ENCODE peak calls at places on chromosomes 7 and 10, in six cellular contexts. D is HepG2, Q is K562, V is HCT116, A is H1, E is GM12878. S is an unnamed sample.

GRCh38 chr10:49023752-49024151 is 84.1 kb upstream of the LRRC18 start:
- DNase-seq in D (no peak), Q (no peak), V (no peak), A (no peak), E (no peak), S (no peak)

GRCh38 chr10:62082729-62083412 is 181.4 kb downstream of the ARID5B start:
- DNase-seq in D (peak; percentile 56), Q (no peak), V (no peak), A (no peak), E (peak; percentile 51), S (no peak)

GRCh38 chr7:90749262-90749661 is 153.1 kb downstream of the CDK14 start:
- DNase-seq in D (no peak), Q (no peak), V (no peak), A (no peak), E (no peak), S (no peak)

GRCh38 chr10:59808896-59809643 is 55.8 kb upstream of the MRLN start:
- DNase-seq in D (peak; percentile 64), Q (peak; percentile 72), V (peak; percentile 42), A (peak; percentile 43), E (peak; percentile 28), S (peak; percentile 23)

GRCh38 chr10:14491814-14492213 is 161.1 kb upstream of the FRMD4A start:
- DNase-seq in D (no peak), Q (no peak), V (no peak), A (no peak), E (no peak), S (no peak)

GRCh38 chr7:135929692-135930091 is 47.5 kb downstream of the MTPN start:
- DNase-seq in D (peak; percentile 8), Q (peak; percentile 67), V (no peak), A (no peak), E (no peak), S (no peak)

GRCh38 chr10:78831001-78831400 is 237.8 kb upstream of the ZMIZ1 start:
- DNase-seq in D (no peak), Q (no peak), V (no peak), A (no peak), E (no peak), S (no peak)

GRCh38 chr10:26211781-26212444 is 4.7 kb upstream of the GAD2 start:
- DNase-seq in D (no peak), Q (no peak), V (no peak), A (no peak), E (no peak), S (no peak)

GRCh38 chr7:7212612-7213011 is 30.3 kb downstream of the C1GALT1 start:
- DNase-seq in D (peak; percentile 80), Q (no peak), V (no peak), A (no peak), E (no peak), S (peak; percentile 55)

GRCh38 chr7:13489386-13489785 is 500.1 kb downstream of the ETV1 start:
- DNase-seq in D (no peak), Q (no peak), V (no peak), A (no peak), E (no peak), S (no peak)

GRCh38 chr7:108016841-108017775 is 14.1 kb upstream of the LAMB1 start:
- DNase-seq in D (peak; percentile 55), Q (peak; percentile 45), V (peak; percentile 28), A (no peak), E (no peak), S (no peak)

GRCh38 chr7:108525327-108525984 is 479 bp downstream of the PNPLA8 start:
- DNase-seq in D (peak; percentile 44), Q (peak; percentile 82), V (peak; percentile 77), A (peak; percentile 69), E (no peak), S (peak; percentile 70)

GRCh38 chr10:33680036-33680435 is 345.6 kb upstream of the NRP1 start:
- DNase-seq in D (no peak), Q (no peak), V (no peak), A (no peak), E (no peak), S (no peak)

GRCh38 chr7:89377219-89377618 is 581.7 kb upstream of the TEX47 start:
- DNase-seq in D (no peak), Q (no peak), V (no peak), A (no peak), E (no peak), S (no peak)

GRCh38 chr7:42238709-42239395 is 1.8 kb upstream of the GLI3 start:
- DNase-seq in D (no peak), Q (no peak), V (no peak), A (no peak), E (no peak), S (no peak)

GRCh38 chr7:128215281-128215680 is 25.8 kb upstream of the LEP start:
- DNase-seq in D (no peak), Q (no peak), V (no peak), A (no peak), E (no peak), S (no peak)

GRCh38 chr7:778968-779451 is 51.9 kb upstream of the PRKAR1B start:
- DNase-seq in D (no peak), Q (no peak), V (no peak), A (no peak), E (no peak), S (no peak)

GRCh38 chr7:142436601-142437000 is 178.7 kb upstream of the PRSS58 start:
- DNase-seq in D (no peak), Q (no peak), V (no peak), A (no peak), E (no peak), S (no peak)

GRCh38 chr7:65798111-65799075 is 74.5 kb upstream of the VKORC1L1 start:
- DNase-seq in D (no peak), Q (no peak), V (no peak), A (no peak), E (peak; percentile 67), S (no peak)

GRCh38 chr10:53894145-53894544 is 906.9 kb downstream of the PCDH15 start:
- DNase-seq in D (peak; percentile 30), Q (no peak), V (no peak), A (no peak), E (no peak), S (no peak)

GRCh38 chr7:94393251-94393758 is 1.4 kb upstream of the COL1A2 start:
- DNase-seq in D (no peak), Q (no peak), V (no peak), A (no peak), E (no peak), S (no peak)

GRCh38 chr7:151940048-151940845 is 16.0 kb upstream of the GALNTL5 start:
- DNase-seq in D (no peak), Q (no peak), V (no peak), A (no peak), E (no peak), S (no peak)

GRCh38 chr10:29102233-29102632 is 186.6 kb upstream of the LYZL1 start:
- DNase-seq in D (no peak), Q (no peak), V (no peak), A (no peak), E (no peak), S (no peak)

DNA sequence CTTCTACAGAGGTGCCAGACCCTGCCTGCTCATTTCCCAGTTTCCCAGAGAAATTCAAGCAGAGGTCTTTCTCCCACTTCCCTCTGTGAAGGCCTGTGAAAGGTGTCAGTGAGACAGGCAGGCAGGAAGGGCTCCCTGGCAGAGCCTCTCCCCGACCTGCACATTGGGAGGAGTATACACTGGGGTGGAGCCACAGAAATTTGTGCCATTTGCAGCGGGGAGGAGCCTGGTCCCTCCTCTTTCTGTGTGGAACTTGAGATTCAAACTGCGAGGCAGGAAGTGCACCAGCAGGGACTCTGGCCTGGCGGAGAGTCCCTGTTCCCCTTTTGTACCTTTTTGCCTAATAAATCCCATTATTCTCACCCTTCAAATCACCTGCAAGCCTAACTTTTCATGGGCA is 54.6 kb upstream of the OPN4 start:
- DNase-seq in D (no peak), Q (no peak), V (no peak), A (no peak), E (peak; percentile 47), S (no peak)
- TF ChIP-seq ZNF274 in D (no peak), Q (no peak), V (no peak), A (no peak), E (no peak), S (no peak)

GRCh38 chr7:93147358-93147757 is 827 bp downstream of the SAMD9L start:
- DNase-seq in D (no peak), Q (no peak), V (no peak), A (no peak), E (peak; percentile 51), S (no peak)

GRCh38 chr7:93146465-93147127 is 1.6 kb downstream of the SAMD9L start:
- DNase-seq in D (no peak), Q (no peak), V (no peak), A (no peak), E (no peak), S (no peak)

GRCh38 chr7:93145324-93145723 is 2.9 kb downstream of the SAMD9L start:
- DNase-seq in D (no peak), Q (no peak), V (no peak), A (no peak), E (no peak), S (no peak)

GRCh38 chr7:93148135-93148534 is at the start of gene SAMD9L:
- DNase-seq in D (no peak), Q (no peak), V (no peak), A (no peak), E (no peak), S (no peak)

DNA sequence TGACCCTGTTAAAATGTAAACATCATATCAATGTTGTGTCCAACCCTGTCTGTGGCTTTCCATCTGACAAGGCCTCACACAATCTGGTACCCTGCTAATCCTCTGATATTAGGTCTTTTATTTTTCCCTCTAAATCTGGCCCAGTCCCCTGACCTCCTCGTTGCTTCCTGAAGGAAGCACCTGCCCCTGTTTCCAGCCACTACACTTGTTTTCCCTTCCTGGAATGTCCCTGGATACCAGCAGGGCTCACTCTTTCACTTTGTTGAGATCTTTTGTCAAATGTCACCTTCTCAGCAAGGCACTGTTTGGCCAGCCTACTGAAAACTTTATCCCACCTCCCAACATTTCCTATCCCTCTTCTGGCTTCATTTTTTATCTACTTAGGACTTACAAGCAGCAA is 2.1 kb downstream of the SAMD9L start:
- DNase-seq in D (no peak), Q (no peak), V (no peak), A (no peak), E (no peak), S (no peak)
- H3K4me3 ChIP-seq in D (no peak overlapping the region), Q (no peak overlapping the region), V (no peak overlapping the region), A (no peak overlapping the region), E (peak overlapping the region; percentile 91), S (no peak overlapping the region)

GRCh38 chr7:25805027-25805687 is 346.8 kb upstream of the NFE2L3 start:
- DNase-seq in D (no peak), Q (no peak), V (no peak), A (no peak), E (no peak), S (no peak)
- H3K27me3 ChIP-seq in D (no peaks in the 10 kb centered on the region), Q (peaks cover 13% of the 10 kb centered on the region), V (peaks cover 83% of the 10 kb centered on the region), A (no peaks in the 10 kb centered on the region), E (no peaks in the 10 kb centered on the region), S (no peaks in the 10 kb centered on the region)

DNA sequence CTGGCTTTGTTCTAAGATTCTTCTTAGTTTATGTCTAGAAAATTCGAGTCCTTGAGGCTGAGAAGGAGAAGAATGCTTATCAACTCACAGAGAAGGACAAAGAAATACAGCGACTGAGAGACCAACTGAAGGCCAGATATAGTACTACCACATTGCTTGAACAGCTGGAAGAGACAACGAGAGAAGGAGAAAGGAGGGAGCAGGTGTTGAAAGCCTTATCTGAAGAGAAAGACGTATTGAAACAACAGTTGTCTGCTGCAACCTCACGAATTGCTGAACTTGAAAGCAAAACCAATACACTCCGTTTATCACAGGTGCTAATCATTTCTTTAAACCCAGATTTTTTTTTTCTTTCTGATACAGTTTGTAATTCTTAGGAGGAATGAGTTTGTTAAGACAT is 6.7 kb downstream of the CEP55 start:
- DNase-seq in D (no peak), Q (no peak), V (no peak), A (no peak), E (peak; percentile 33), S (no peak)
- TF ChIP-seq ZNF274 in D (no peak), Q (no peak), V (no peak), A (no peak), E (no peak), S (no peak)